ENCODE peak calls at places on chromosomes 12 and 14, in four cellular contexts. T, Q, N and O are unnamed samples.

GRCh38 chr12:52175411-52176350 is 16.1 kb downstream of the KRT80 start:
- DNase-seq in N (no peak), Q (no peak), T (no peak), O (no peak)

GRCh38 chr12:12017135-12017581 is 53.6 kb upstream of the BCL2L14 start:
- DNase-seq in N (no peak), Q (no peak), T (no peak), O (peak; percentile 76)

GRCh38 chr14:67343601-67344230 is 15.9 kb downstream of the ATP6V1D start:
- DNase-seq in N (peak; percentile 64), T (no peak), Q (no peak), O (no peak)

GRCh38 chr14:62921466-62921865 is 123.8 kb downstream of the KCNH5 start:
- DNase-seq in T (no peak), N (no peak), Q (peak; percentile 22), O (no peak)

GRCh38 chr14:91317381-91318313 is 73.1 kb upstream of the GPR68 start:
- DNase-seq in Q (no peak), T (peak; percentile 85), N (peak; percentile 72), O (peak; percentile 88)

GRCh38 chr12:113065126-113066007 is 8.8 kb downstream of the DTX1 start:
- DNase-seq in N (no peak), T (no peak), Q (peak; percentile 25), O (no peak)

GRCh38 chr14:91414475-91415342 is 2.9 kb downstream of the CCDC88C start:
- DNase-seq in N (no peak), Q (no peak), T (no peak), O (no peak)

GRCh38 chr12:104095289-104095688 is 31.0 kb downstream of the HCFC2 start:
- DNase-seq in Q (no peak), T (no peak), N (no peak), O (no peak)

GRCh38 chr14:104171029-104171697 is 32.8 kb downstream of the KIF26A start:
- DNase-seq in Q (no peak), T (no peak), N (no peak), O (no peak)

GRCh38 chr14:53217283-53217994 is 64.3 kb upstream of the DDHD1 start:
- DNase-seq in N (peak; percentile 83), Q (peak; percentile 72), T (peak; percentile 75), O (peak; percentile 81)

GRCh38 chr12:46268349-46268616 is 560 bp downstream of the SLC38A1 start:
- DNase-seq in T (peak; percentile 62), N (no peak), Q (no peak), O (peak; percentile 18)

GRCh38 chr12:32497864-32498263 is 98.5 kb downstream of the FGD4 start:
- DNase-seq in Q (no peak), T (no peak), N (no peak), O (no peak)

GRCh38 chr14:103593577-103593976 is 30.8 kb downstream of the COA8 start:
- DNase-seq in N (no peak), Q (no peak), T (peak; percentile 10), O (no peak)

GRCh38 chr14:37594916-37595808 is at the start of the genes FOXA1 and TTC6:
- DNase-seq in T (no peak), N (peak; percentile 32), Q (peak; percentile 74), O (no peak)

GRCh38 chr12:32568241-32568640 is 110.9 kb upstream of the DNM1L start:
- DNase-seq in N (peak; percentile 83), Q (peak; percentile 92), T (no peak), O (no peak)

GRCh38 chr14:39232554-39233415 is 930 bp upstream of the MIA2 start:
- DNase-seq in N (peak; percentile 61), T (no peak), Q (peak; percentile 86), O (no peak)

GRCh38 chr12:29743801-29744200 is 39.9 kb downstream of the TMTC1 start:
- DNase-seq in N (peak; percentile 70), T (no peak), Q (peak; percentile 93), O (no peak)

GRCh38 chr12:65430571-65431306 is 152.3 kb downstream of the MSRB3 start:
- DNase-seq in N (peak; percentile 92), Q (peak; percentile 72), T (no peak), O (no peak)

GRCh38 chr12:108638997-108639822 is 5.5 kb upstream of the SELPLG start:
- DNase-seq in Q (no peak), T (no peak), N (no peak), O (no peak)

GRCh38 chr14:74357585-74357984 is 9.3 kb downstream of the VRTN start:
- DNase-seq in T (no peak), Q (no peak), N (no peak), O (no peak)

GRCh38 chr14:105180598-105181528 is at the start of gene NUDT14:
- DNase-seq in T (peak; percentile 80), N (peak; percentile 39), Q (peak; percentile 77), O (no peak)

GRCh38 chr12:123126294-123127144 is 24.4 kb downstream of the PITPNM2 start:
- DNase-seq in Q (peak; percentile 95), N (peak; percentile 99), T (no peak), O (no peak)

GRCh38 chr14:94313991-94314655 is 9.0 kb downstream of the SERPINA6 start:
- DNase-seq in Q (peak; percentile 22), N (peak; percentile 44), T (no peak), O (no peak)

GRCh38 chr12:73301530-73301929 is 1029.4 kb downstream of the TRHDE start:
- DNase-seq in N (no peak), Q (no peak), T (no peak), O (no peak)

GRCh38 chr12:80681786-80682185 is 25.6 kb upstream of the MYF6 start:
- DNase-seq in Q (no peak), N (no peak), T (no peak), O (no peak)

GRCh38 chr12:116306536-116306935 is 29.0 kb upstream of the MED13L start:
- DNase-seq in N (peak; percentile 11), T (no peak), Q (no peak), O (no peak)

GRCh38 chr14:92677087-92677668 is 71.2 kb downstream of the LGMN start:
- DNase-seq in T (no peak), N (no peak), Q (no peak), O (peak; percentile 32)

GRCh38 chr12:119694111-119694510 is 26.2 kb downstream of the PRKAB1 start:
- DNase-seq in Q (no peak), N (no peak), T (no peak), O (no peak)

GRCh38 chr12:116456307-116456641 is 102.9 kb upstream of the MAP1LC3B2 start:
- DNase-seq in Q (no peak), N (no peak), T (no peak), O (no peak)

GRCh38 chr12:25789520-25789919 is 169.0 kb upstream of the RASSF8 start:
- DNase-seq in Q (peak; percentile 90), T (no peak), N (no peak), O (no peak)

GRCh38 chr14:30559638-30560071 is 697 bp downstream of the G2E3 start:
- DNase-seq in N (peak; percentile 33), Q (peak; percentile 70), T (peak; percentile 26), O (peak; percentile 16)

GRCh38 chr12:132066345-132066685 is 77.8 kb downstream of the DDX51 start:
- DNase-seq in N (no peak), Q (no peak), T (peak; percentile 52), O (peak; percentile 89)